ENCODE peak calls at places on chromosomes 1 and 21, in seven cellular contexts. R is AML-193; W is GM06990; H is NCI-H1417; D is activated CD4-positive, alpha-beta T cell treated with anti-CD3 and anti-CD28 coated beads, Interleukin-2, amount 10 ng/mL, durations not matched to agents 24 days and 14 days; I is stimulated activated CD8-positive, alpha-beta memory T cell treated with anti-CD3 and anti-CD28 coated beads, Interleukin-12 subunit alpha, Interleukin-12 subunit beta, amount 100 ng/mL, for 4 hours; Y is GF-D8. B is an unnamed sample.

GRCh38 chr1:206975313-206975712 is 5.1 kb upstream of the FCAMR start:
- DNase-seq in R (no peak), H (no peak), I (no peak), D (no peak), Y (no peak), W (no peak), B (no peak)

GRCh38 chr1:226679853-226680516 is 59.1 kb downstream of the ITPKB start:
- DNase-seq in Y (peak; percentile 67), D (peak; percentile 92), R (peak; percentile 64), I (peak; percentile 79), H (no peak), W (peak; percentile 76), B (peak; percentile 95)

GRCh38 chr1:21378705-21379494 is 61.0 kb upstream of the NBPF3 start:
- DNase-seq in I (no peak), W (no peak), H (no peak), D (no peak), Y (no peak), R (no peak), B (no peak)

GRCh38 chr1:56434659-56435202 is 144.6 kb downstream of the PLPP3 start:
- DNase-seq in H (no peak), Y (no peak), W (no peak), R (no peak), I (no peak), D (no peak), B (no peak)

GRCh38 chr1:187474266-187474665 is 645.5 kb downstream of the PLA2G4A start:
- DNase-seq in W (no peak), Y (no peak), D (no peak), H (no peak), I (no peak), R (no peak), B (no peak)

GRCh38 chr1:166999500-166999899 is 10.4 kb downstream of the MAEL start:
- DNase-seq in D (peak; percentile 59), Y (no peak), R (no peak), I (no peak), H (no peak), W (no peak), B (no peak)

GRCh38 chr1:3547055-3548005 is 64.0 kb downstream of the MEGF6 start:
- DNase-seq in I (no peak), W (no peak), H (no peak), D (no peak), R (no peak), Y (no peak), B (peak; percentile 69)

GRCh38 chr1:109338091-109338490 is 31.3 kb upstream of the MYBPHL start:
- DNase-seq in W (no peak), R (no peak), Y (no peak), I (no peak), H (no peak), D (no peak), B (no peak)

GRCh38 chr1:15303912-15304311 is 56.9 kb downstream of the FHAD1 start:
- DNase-seq in W (no peak), Y (no peak), D (no peak), R (no peak), H (peak; percentile 40), I (no peak), B (no peak)

GRCh38 chr21:34260598-34260997 is 103.2 kb upstream of the KCNE2 start:
- DNase-seq in I (no peak), R (no peak), W (no peak), D (no peak), H (no peak), Y (no peak), B (no peak)

GRCh38 chr1:70264875-70265274 is 43.7 kb downstream of the SRSF11 start:
- DNase-seq in W (no peak), H (no peak), D (no peak), Y (no peak), R (no peak), I (no peak), B (no peak)

GRCh38 chr1:39132505-39133339 is 71.8 kb upstream of the MACF1 start:
- DNase-seq in W (no peak), R (no peak), D (no peak), I (no peak), Y (no peak), H (peak; percentile 47), B (peak; percentile 77)

GRCh38 chr1:100704473-100704872 is 15.1 kb upstream of the VCAM1 start:
- DNase-seq in Y (no peak), D (no peak), W (no peak), H (no peak), R (no peak), I (no peak), B (no peak)

GRCh38 chr1:160625725-160626498 is 20.9 kb downstream of the SLAMF1 start:
- DNase-seq in Y (no peak), I (peak; percentile 52), R (peak; percentile 55), D (peak; percentile 82), H (no peak), W (peak; percentile 57), B (no peak)

GRCh38 chr1:172137703-172138102 is 282.8 kb upstream of the C1orf105 start:
- DNase-seq in H (no peak), I (no peak), Y (no peak), W (no peak), D (no peak), R (no peak), B (no peak)

GRCh38 chr1:183702813-183703198 is 49.7 kb upstream of the APOBEC4 start:
- DNase-seq in I (no peak), H (no peak), D (no peak), W (no peak), Y (no peak), R (no peak), B (no peak)

GRCh38 chr1:165222580-165222979 is 133.9 kb downstream of the LMX1A start:
- DNase-seq in H (no peak), D (no peak), Y (no peak), W (no peak), R (no peak), I (no peak), B (no peak)

GRCh38 chr1:118995312-118996016 is 7.3 kb upstream of the TBX15 start:
- DNase-seq in H (no peak), D (no peak), I (no peak), R (no peak), Y (no peak), W (no peak), B (no peak)

GRCh38 chr21:42356680-42357079 is 5.9 kb upstream of the TFF2 start:
- DNase-seq in Y (no peak), W (no peak), R (no peak), I (no peak), D (no peak), H (no peak), B (no peak)

GRCh38 chr1:201766117-201766863 is 62.7 kb upstream of the IPO9 start:
- DNase-seq in W (no peak), R (no peak), D (no peak), H (no peak), I (no peak), Y (no peak), B (no peak)

GRCh38 chr1:202187040-202187671 is 6.4 kb upstream of the LGR6 start:
- DNase-seq in I (no peak), Y (no peak), W (no peak), D (no peak), H (no peak), R (no peak), B (no peak)

GRCh38 chr1:173149887-173150286 is 57.2 kb downstream of the TNFSF4 start:
- DNase-seq in I (no peak), D (no peak), Y (no peak), W (no peak), H (no peak), R (peak; percentile 41), B (no peak)

GRCh38 chr1:208189183-208189582 is 55.0 kb downstream of the PLXNA2 start:
- DNase-seq in W (peak; percentile 43), H (no peak), I (no peak), D (no peak), R (no peak), Y (no peak), B (no peak)

GRCh38 chr1:109876617-109877319 is 33.9 kb upstream of the CSF1 start:
- DNase-seq in W (no peak), Y (no peak), D (no peak), R (no peak), H (no peak), I (no peak), B (no peak)

GRCh38 chr21:44352253-44352860 is 1.1 kb upstream of the TRPM2 start:
- DNase-seq in H (no peak), W (no peak), R (no peak), I (no peak), Y (no peak), D (peak; percentile 60), B (peak; percentile 36)

GRCh38 chr1:203629509-203630082 is 3.0 kb downstream of the ATP2B4 start:
- DNase-seq in R (no peak), H (peak; percentile 24), W (peak; percentile 17), D (peak; percentile 90), Y (no peak), I (peak; percentile 39), B (peak; percentile 87)

GRCh38 chr1:224623743-224624333 is 7.7 kb downstream of the CNIH3 start:
- DNase-seq in R (peak; percentile 58), W (no peak), Y (peak; percentile 99), H (no peak), I (peak; percentile 45), D (peak; percentile 95), B (no peak)

GRCh38 chr1:5393591-5393990 is 598.6 kb downstream of the NPHP4 start:
- DNase-seq in W (no peak), I (no peak), D (no peak), R (no peak), Y (no peak), H (no peak), B (no peak)

GRCh38 chr1:1596493-1597274 is 3.3 kb downstream of the FNDC10 start:
- DNase-seq in I (no peak), H (no peak), R (no peak), D (no peak), Y (no peak), W (no peak), B (peak; percentile 69)

GRCh38 chr1:234875328-234875952 is 253.2 kb downstream of the TOMM20 start:
- DNase-seq in H (no peak), W (no peak), Y (peak; percentile 48), D (no peak), R (no peak), I (no peak), B (no peak)

GRCh38 chr1:7509593-7509992 is 261.5 kb upstream of the VAMP3 start:
- DNase-seq in D (no peak), W (no peak), R (no peak), I (no peak), Y (no peak), H (no peak), B (no peak)

GRCh38 chr1:76726251-76726650 is 141.0 kb upstream of the ST6GALNAC5 start:
- DNase-seq in H (no peak), Y (no peak), W (no peak), R (no peak), D (no peak), I (no peak), B (no peak)

GRCh38 chr1:235127203-235127602 is 1.4 kb downstream of the TOMM20 start:
- DNase-seq in I (no peak), H (no peak), R (no peak), W (no peak), Y (no peak), D (no peak), B (no peak)

GRCh38 chr1:114015075-114015474 is 35.8 kb downstream of the OLFML3 start:
- DNase-seq in H (no peak), R (no peak), D (no peak), W (no peak), Y (no peak), I (no peak), B (no peak)

GRCh38 chr1:215140135-215140534 is 57.6 kb downstream of the KCNK2 start:
- DNase-seq in R (no peak), W (no peak), D (no peak), H (no peak), I (no peak), Y (no peak), B (no peak)

GRCh38 chr1:184889183-184889582 is 85.1 kb downstream of the NIBAN1 start:
- DNase-seq in W (no peak), D (no peak), Y (no peak), I (no peak), H (no peak), R (no peak), B (no peak)

GRCh38 chr1:58848818-58849411 is 65.1 kb upstream of the JUN start:
- DNase-seq in H (no peak), I (no peak), W (no peak), Y (no peak), D (no peak), R (no peak), B (peak; percentile 21)

GRCh38 chr1:100440075-100440809 is 87.9 kb downstream of the CDC14A start:
- DNase-seq in Y (peak; percentile 81), W (no peak), R (no peak), D (peak; percentile 95), I (peak; percentile 42), H (peak; percentile 40), B (no peak)